ENCODE peak calls at places on chromosomes 11 and 22, in five cellular contexts. A, W, D, R and L are unnamed samples.

GRCh38 chr11:68659158-68659921 is 25.0 kb upstream of the GAL start:
- DNase-seq in W (no peak), R (peak; percentile 52), A (no peak), D (no peak), L (no peak)

GRCh38 chr11:67492801-67493547 is 10.1 kb downstream of the AIP start:
- DNase-seq in W (no peak), D (peak; percentile 65), R (peak; percentile 68), A (no peak), L (no peak)

GRCh38 chr22:44701824-44702478 is at the start of gene PRR5:
- DNase-seq in D (peak; percentile 89), W (peak; percentile 87), R (peak; percentile 92), A (peak; percentile 62), L (peak; percentile 90)

GRCh38 chr22:21626735-21627469 is 2.9 kb downstream of the YDJC start:
- DNase-seq in W (no peak), D (no peak), A (no peak), R (no peak), L (no peak)

GRCh38 chr11:94647926-94648325 is 80.8 kb downstream of the PIWIL4 start:
- DNase-seq in R (no peak), A (no peak), D (no peak), W (no peak), L (no peak)

GRCh38 chr11:1090600-1091331 is 16.1 kb downstream of the MUC2 start:
- DNase-seq in D (no peak), A (no peak), R (no peak), W (no peak), L (no peak)

GRCh38 chr11:62792193-62792575 is 378 bp upstream of the TMEM223 start:
- DNase-seq in W (no peak), A (no peak), D (peak; percentile 48), R (no peak), L (no peak)

GRCh38 chr11:81197396-81197795 is 1536.3 kb downstream of the FAM181B start:
- DNase-seq in R (no peak), A (no peak), D (no peak), W (no peak), L (no peak)

GRCh38 chr11:76738618-76739220 is 44.4 kb upstream of the TSKU start:
- DNase-seq in R (no peak), W (no peak), D (no peak), A (no peak), L (no peak)

GRCh38 chr11:91846664-91847063 is 378.0 kb upstream of the FAT3 start:
- DNase-seq in A (no peak), W (no peak), D (no peak), R (no peak), L (peak; percentile 87)

GRCh38 chr11:88206746-88207145 is 31.5 kb upstream of the RAB38 start:
- DNase-seq in W (no peak), A (no peak), D (no peak), R (no peak), L (no peak)

GRCh38 chr11:116422976-116423375 is 349.8 kb downstream of the BUD13 start:
- DNase-seq in A (no peak), R (no peak), W (no peak), D (no peak), L (no peak)

GRCh38 chr22:27804683-27805297 is 3.2 kb upstream of the MN1 start:
- DNase-seq in R (peak; percentile 77), W (peak; percentile 82), D (peak; percentile 75), A (no peak), L (peak; percentile 46)

GRCh38 chr11:9448576-9449352 is 12.0 kb upstream of the ZNF143 start:
- DNase-seq in R (no peak), W (no peak), A (no peak), D (no peak), L (no peak)

GRCh38 chr11:11065396-11065795 is 207.5 kb upstream of the ZBED5 start:
- DNase-seq in D (no peak), W (no peak), A (no peak), R (no peak), L (no peak)

GRCh38 chr11:330307-330693 is 9.6 kb upstream of the IFITM3 start:
- DNase-seq in R (peak; percentile 55), A (no peak), W (no peak), D (no peak), L (no peak)